ENCODE peak calls at places on chromosomes 5 and 9, in four cellular contexts. I is iPS-NIHi11; M is activated naive CD4-positive, alpha-beta T cell; R is head of caudate nucleus. Y is an unnamed sample.

GRCh38 chr9:137613259-137613658 is 5.5 kb upstream of the EHMT1 start:
- DNase-seq in I (no peak), M (no peak), R (no peak), Y (no peak)

GRCh38 chr5:142915840-142916424 is 145.8 kb downstream of the ARHGAP26 start:
- DNase-seq in I (peak), M (no peak), R (no peak), Y (peak)

GRCh38 chr5:165630211-165630866 is 2124.9 kb downstream of the MAT2B start:
- DNase-seq in I (peak), M (no peak), R (peak), Y (peak)

GRCh38 chr5:56328753-56329560 is 95.8 kb upstream of the ANKRD55 start:
- DNase-seq in I (no peak), M (no peak), R (no peak), Y (no peak)

GRCh38 chr9:13278368-13279246 is 885 bp downstream of the MPDZ start:
- DNase-seq in I (peak), M (no peak), R (peak), Y (peak)

GRCh38 chr9:97598461-97599288 is 34.5 kb downstream of the TSTD2 start:
- DNase-seq in I (peak), M (peak), R (peak), Y (peak)

GRCh38 chr9:16434522-16434921 is 435.9 kb downstream of the BNC2 start:
- DNase-seq in I (no peak), M (no peak), R (no peak), Y (peak)

GRCh38 chr9:109329274-109330258 is 8.7 kb upstream of the EPB41L4B start:
- DNase-seq in I (peak), M (no peak), R (no peak), Y (no peak)

GRCh38 chr5:43573058-43573457 is 16.2 kb upstream of the PAIP1 start:
- DNase-seq in I (no peak), M (no peak), R (no peak), Y (no peak)

GRCh38 chr9:77325058-77325457 is 147.7 kb downstream of the VPS13A start:
- DNase-seq in I (no peak), M (no peak), R (no peak), Y (no peak)

Y was measured in WERI-Rb-1.